ENCODE peak calls at places on chromosomes 7 and 10, in four cellular contexts. T, X, Y and U are unnamed samples.
A peak's percentile ranks its signal among the peaks of the same experiment; 100 is the strongest.

GRCh38 chr7:11376549-11376948 is 402.9 kb downstream of the PHF14 start:
- DNase-seq in T (no peak), X (no peak), Y (no peak), U (no peak)

GRCh38 chr10:117339569-117339968 is 35.7 kb downstream of the PDZD8 start:
- DNase-seq in T (no peak), X (peak; percentile 59), Y (no peak), U (no peak)

GRCh38 chr7:8133955-8134733 is 127.8 kb downstream of the ICA1 start:
- DNase-seq in T (no peak), X (no peak), Y (no peak), U (no peak)

GRCh38 chr7:140009735-140010134 is 53.0 kb downstream of the PARP12 start:
- DNase-seq in T (no peak), X (no peak), Y (no peak), U (no peak)

GRCh38 chr7:28075674-28076358 is 104.8 kb downstream of the JAZF1 start:
- DNase-seq in T (no peak), X (peak; percentile 42), Y (no peak), U (no peak)

GRCh38 chr7:17274551-17275245 is 23.8 kb upstream of the AHR start:
- DNase-seq in T (no peak), X (peak; percentile 48), Y (peak; percentile 61), U (no peak)

GRCh38 chr10:100882681-100883321 is 30.0 kb upstream of the SLF2 start:
- DNase-seq in T (no peak), X (peak; percentile 87), Y (peak; percentile 18), U (no peak)

GRCh38 chr10:66916030-66916429 is 9.8 kb upstream of the LRRTM3 start:
- DNase-seq in T (no peak), X (no peak), Y (no peak), U (no peak)

GRCh38 chr7:116776610-116777289 is 85.6 kb upstream of the CAPZA2 start:
- DNase-seq in T (no peak), X (peak; percentile 85), Y (peak; percentile 33), U (no peak)

GRCh38 chr7:88396295-88396947 is 89.7 kb upstream of the STEAP4 start:
- DNase-seq in T (no peak), X (no peak), Y (no peak), U (no peak)

GRCh38 chr7:465710-466400 is 53.8 kb downstream of the PDGFA start:
- DNase-seq in T (peak; percentile 35), X (no peak), Y (peak; percentile 27), U (no peak)

GRCh38 chr7:101940830-101941229 is 123.4 kb downstream of the CUX1 start:
- DNase-seq in T (peak; percentile 62), X (no peak), Y (peak; percentile 29), U (peak; percentile 24)

GRCh38 chr10:79102056-79102874 is 33.5 kb downstream of the ZMIZ1 start:
- DNase-seq in T (no peak), X (peak; percentile 66), Y (peak; percentile 84), U (no peak)

GRCh38 chr7:1638113-1638726 is 31.9 kb upstream of the ELFN1 start:
- DNase-seq in T (no peak), X (no peak), Y (no peak), U (peak; percentile 20)

GRCh38 chr7:158533386-158534133 is 54.1 kb downstream of the PTPRN2 start:
- DNase-seq in T (no peak), X (no peak), Y (no peak), U (no peak)

GRCh38 chr10:57880441-57881301 is 387.0 kb downstream of the IPMK start:
- DNase-seq in T (no peak), X (no peak), Y (no peak), U (no peak)

GRCh38 chr7:5750026-5750425 is 31.4 kb downstream of the RNF216 start:
- DNase-seq in T (no peak), X (peak; percentile 15), Y (no peak), U (no peak)

GRCh38 chr7:102024005-102024768 is 206.8 kb downstream of the CUX1 start:
- DNase-seq in T (no peak), X (peak; percentile 11), Y (no peak), U (no peak)

GRCh38 chr10:132616170-132616994 is 78.8 kb downstream of the INPP5A start:
- DNase-seq in T (no peak), X (no peak), Y (no peak), U (no peak)

GRCh38 chr7:73879977-73880681 is 19.2 kb downstream of the TMEM270 start:
- DNase-seq in T (no peak), X (peak; percentile 53), Y (no peak), U (no peak)

GRCh38 chr7:131154380-131154779 is 173.3 kb upstream of the MKLN1 start:
- DNase-seq in T (peak; percentile 20), X (no peak), Y (no peak), U (no peak)

GRCh38 chr7:69610675-69611037 is 12.4 kb downstream of the AUTS2 start:
- DNase-seq in T (no peak), X (no peak), Y (no peak), U (no peak)

GRCh38 chr10:117350905-117351304 is 24.3 kb downstream of the PDZD8 start:
- DNase-seq in T (no peak), X (no peak), Y (no peak), U (no peak)

GRCh38 chr10:71840177-71840711 is 10.8 kb downstream of the PSAP start:
- DNase-seq in T (peak; percentile 90), X (peak; percentile 96), Y (peak; percentile 98), U (peak; percentile 94)

GRCh38 chr10:117441812-117442443 is 66.7 kb upstream of the PDZD8 start:
- DNase-seq in T (no peak), X (no peak), Y (peak; percentile 73), U (no peak)

GRCh38 chr10:75050520-75050919 is 60.9 kb upstream of the SAMD8 start:
- DNase-seq in T (no peak), X (no peak), Y (no peak), U (no peak)

GRCh38 chr10:125370578-125370977 is 210.2 kb upstream of the CTBP2 start:
- DNase-seq in T (peak; percentile 93), X (no peak), Y (no peak), U (peak; percentile 66)

GRCh38 chr10:83963446-83963845 is 175.9 kb upstream of the GHITM start:
- DNase-seq in T (no peak), X (no peak), Y (no peak), U (no peak)

DNA sequence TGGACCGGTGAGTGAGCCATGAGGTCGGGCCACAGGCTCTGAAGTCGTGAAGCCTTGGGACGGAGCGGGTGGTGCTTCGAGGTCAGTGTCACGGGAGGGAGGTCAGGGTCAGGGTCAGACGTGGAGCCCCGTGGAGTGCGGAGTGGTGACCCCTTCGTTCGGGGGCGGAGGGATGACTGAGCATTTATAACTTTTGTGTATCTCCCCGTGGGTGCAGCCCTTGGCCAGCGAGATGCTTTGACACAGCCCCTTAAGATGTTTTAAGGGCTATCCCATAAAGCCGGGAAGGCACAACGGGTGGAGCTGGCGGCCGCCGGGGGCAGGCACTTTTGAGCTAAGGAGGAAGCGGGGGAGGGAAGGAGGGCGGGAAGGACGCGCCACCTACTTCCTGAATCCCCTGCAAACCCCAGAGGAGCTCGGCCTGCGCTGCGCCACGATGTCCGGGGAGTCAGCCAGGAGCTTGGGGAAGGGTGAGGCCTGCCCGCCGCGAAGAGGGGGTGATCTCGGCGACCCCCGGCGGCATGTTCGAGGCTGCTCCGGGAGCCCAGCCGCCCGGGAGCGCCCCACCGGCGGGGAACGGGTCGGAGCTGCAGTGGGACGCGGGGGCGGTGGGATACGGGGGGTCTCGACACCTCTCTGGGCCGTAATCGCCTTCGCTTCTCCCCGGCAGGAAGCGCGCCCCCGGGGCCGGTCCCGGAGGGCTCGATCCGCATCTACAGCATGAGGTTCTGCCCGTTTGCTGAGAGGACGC is at the start of gene GSTO1:
- DNase-seq in T (peak; percentile 67), X (peak; percentile 76), Y (peak; percentile 75), U (peak; percentile 30)
- H3K14ac ChIP-seq in T (no peak within 1 kb of the TSS), X (peak within 1 kb of the TSS; percentile 95), Y (peak within 1 kb of the TSS; percentile 94), U (peak within 1 kb of the TSS; percentile 25)

GRCh38 chr10:110396284-110396651 is 91.5 kb upstream of the SMNDC1 start:
- DNase-seq in T (no peak), X (no peak), Y (no peak), U (no peak)
- H3K4me1 ChIP-seq in T (peaks cover 6% of the 10 kb centered on the region), X (peaks cover 27% of the 10 kb centered on the region), Y (peaks cover 28% of the 10 kb centered on the region), U (peaks cover 20% of the 10 kb centered on the region)

GRCh38 chr10:17214991-17215781 is 12.9 kb upstream of the VIM start:
- DNase-seq in T (no peak), X (peak; percentile 97), Y (peak; percentile 87), U (no peak)
- H3K14ac ChIP-seq in T (no peak overlapping the region), X (peak overlapping the region; percentile 82), Y (no peak overlapping the region), U (no peak overlapping the region)

GRCh38 chr7:106026101-106026500 is 63.0 kb downstream of the CDHR3 start:
- DNase-seq in T (no peak), X (no peak), Y (no peak), U (no peak)
- H3K4me1 ChIP-seq in T (peaks cover 7% of the 10 kb centered on the region), X (peaks cover 7% of the 10 kb centered on the region), Y (peaks cover 5% of the 10 kb centered on the region), U (peaks cover 8% of the 10 kb centered on the region)

GRCh38 chr7:91463330-91463729 is 199.1 kb downstream of the FZD1 start:
- DNase-seq in T (no peak), X (no peak), Y (no peak), U (no peak)
- H3K14ac ChIP-seq in T (no peak overlapping the region), X (no peak overlapping the region), Y (no peak overlapping the region), U (peak overlapping the region; percentile 31)

DNA sequence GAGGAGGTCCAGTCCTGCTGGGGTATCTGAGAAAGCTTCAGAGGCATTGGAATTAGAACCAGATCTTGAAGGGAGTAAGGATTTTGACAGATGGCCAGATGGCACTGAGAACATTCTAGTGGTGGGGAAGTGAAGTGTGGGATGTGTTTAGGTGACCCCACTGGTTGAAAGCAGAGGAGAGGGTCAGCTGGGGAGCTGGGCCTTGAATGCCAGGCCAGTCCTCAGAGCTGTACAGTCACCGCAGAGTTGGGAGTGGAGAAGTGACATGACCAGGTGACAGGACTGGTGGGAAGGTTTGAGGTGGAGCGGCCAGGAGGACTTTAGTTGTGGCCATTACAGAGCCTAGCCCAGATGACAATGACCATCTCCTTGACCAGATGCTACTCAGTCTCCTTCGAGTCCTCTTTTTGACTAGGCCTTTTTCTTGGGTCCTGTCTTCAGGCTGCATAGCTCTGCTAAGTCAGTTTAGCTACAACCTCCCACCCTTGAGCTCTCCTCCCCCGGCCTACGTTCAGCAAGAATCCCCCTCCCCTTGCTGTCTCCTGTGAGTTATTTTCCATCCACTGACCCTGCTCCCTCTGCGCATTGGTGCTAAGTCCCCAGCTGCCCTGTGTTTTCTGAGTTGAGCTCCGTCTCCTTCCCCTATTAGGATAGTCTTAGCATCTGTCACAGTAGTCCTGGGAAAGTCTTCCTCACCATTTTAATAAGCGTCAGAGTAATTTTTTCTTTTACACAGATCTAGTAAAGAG is 56.3 kb downstream of the CCNY start:
- DNase-seq in T (no peak), X (no peak), Y (no peak), U (no peak)
- H3K4me1 ChIP-seq in T (peaks cover 25% of the 10 kb centered on the region), X (peaks cover 5% of the 10 kb centered on the region), Y (peaks cover 13% of the 10 kb centered on the region), U (peaks cover 13% of the 10 kb centered on the region)